ENCODE peak calls at places on chromosomes 6 and 20, in five cellular contexts. T is AG10803, R is activated B cell treated with CpG ODN at 0.5 μM for 24 hours, A is neural crest cell, B is mucosa of descending colon. I is an unnamed sample.

GRCh38 chr20:20076297-20077065 is 24.1 kb downstream of the CFAP61 start:
- DNase-seq in R (no peak), T (peak), A (no peak), B (no peak), I (no peak)

GRCh38 chr6:72348926-72349325 is 272.9 kb upstream of the KCNQ5 start:
- DNase-seq in B (no peak), A (no peak), R (no peak), T (peak), I (no peak)

GRCh38 chr6:101167638-101168037 is 225.9 kb upstream of the GRIK2 start:
- DNase-seq in T (no peak), R (no peak), B (peak), A (no peak), I (no peak)

GRCh38 chr6:137233561-137234504 is 14.6 kb upstream of the IFNGR1 start:
- DNase-seq in A (no peak), R (no peak), B (no peak), T (peak), I (no peak)

GRCh38 chr6:16481680-16482079 is 243.3 kb downstream of the GMPR start:
- DNase-seq in T (no peak), A (no peak), B (no peak), R (no peak), I (no peak)

GRCh38 chr6:107314644-107315043 is 144.7 kb downstream of the PDSS2 start:
- DNase-seq in T (no peak), R (no peak), A (no peak), B (no peak), I (no peak)

GRCh38 chr20:14885661-14886060 is 548.2 kb upstream of the FLRT3 start:
- DNase-seq in T (no peak), B (no peak), A (no peak), R (no peak), I (no peak)

GRCh38 chr20:33899106-33899505 is 88.0 kb downstream of the CHMP4B start:
- DNase-seq in A (no peak), T (no peak), B (no peak), R (no peak), I (no peak)

GRCh38 chr6:7106752-7107577 is 796 bp upstream of the RREB1 start:
- DNase-seq in T (no peak), R (peak), A (peak), B (peak), I (no peak)

GRCh38 chr6:6678811-6679210 is 90.3 kb downstream of the LY86 start:
- DNase-seq in R (no peak), B (no peak), T (no peak), A (no peak), I (no peak)

GRCh38 chr6:26555505-26556262 is 17.5 kb downstream of the HMGN4 start:
- DNase-seq in T (no peak), A (no peak), B (no peak), R (no peak), I (no peak)

GRCh38 chr20:44746367-44747165 is 901 bp downstream of the KCNK15 start:
- DNase-seq in T (no peak), B (no peak), A (no peak), R (no peak), I (no peak)

GRCh38 chr6:14066782-14067406 is 50.7 kb upstream of the CD83 start:
- DNase-seq in T (peak), A (no peak), B (no peak), R (no peak), I (no peak)

GRCh38 chr20:61765871-61766654 is 299.6 kb downstream of the TAF4 start:
- DNase-seq in T (no peak), B (no peak), R (no peak), A (no peak), I (no peak)

GRCh38 chr6:1667012-1667804 is 57.5 kb downstream of the FOXC1 start:
- DNase-seq in T (peak), B (no peak), R (no peak), A (no peak), I (no peak)

GRCh38 chr20:53872081-53872541 is 198.3 kb downstream of the BCAS1 start:
- DNase-seq in T (peak), B (no peak), R (no peak), A (no peak), I (no peak)

GRCh38 chr6:158038291-158039177 is 56.9 kb downstream of the SYNJ2 start:
- DNase-seq in B (peak), A (no peak), T (no peak), R (no peak), I (no peak)

GRCh38 chr20:25178563-25179438 is 16.7 kb upstream of the ENTPD6 start:
- DNase-seq in A (no peak), R (no peak), T (peak), B (no peak), I (no peak)

GRCh38 chr6:139597781-139598368 is 223.4 kb upstream of the CITED2 start:
- DNase-seq in R (no peak), A (no peak), T (peak), B (peak), I (no peak)

GRCh38 chr6:53731906-53732636 is 62.7 kb upstream of the LRRC1 start:
- DNase-seq in R (no peak), T (no peak), B (no peak), A (no peak), I (no peak)

GRCh38 chr6:149264629-149265028 is 52.9 kb upstream of the TAB2 start:
- DNase-seq in R (no peak), T (no peak), B (no peak), A (no peak), I (no peak)

GRCh38 chr20:48841861-48842529 is 14.2 kb upstream of the PREX1 start:
- DNase-seq in T (peak), R (no peak), A (no peak), B (no peak), I (no peak)

GRCh38 chr6:32931211-32931610 is 9.6 kb downstream of the HLA-DMB start:
- DNase-seq in R (no peak), A (no peak), B (no peak), T (no peak), I (no peak)

GRCh38 chr6:99588618-99589289 is 17.9 kb upstream of the PRDM13 start:
- DNase-seq in T (peak), A (peak), R (peak), B (peak), I (no peak)

GRCh38 chr20:38434310-38434741 is 802 bp downstream of the SNHG17 start:
- DNase-seq in R (peak), T (no peak), B (peak), A (no peak), I (no peak)

GRCh38 chr6:150209415-150209814 is 66.6 kb downstream of the PPP1R14C start:
- DNase-seq in A (no peak), T (no peak), R (no peak), B (no peak), I (no peak)

GRCh38 chr6:47366335-47366879 is 56.7 kb upstream of the TNFRSF21 start:
- DNase-seq in A (no peak), T (no peak), B (no peak), R (no peak), I (no peak)

GRCh38 chr20:38353298-38353697 is 7.0 kb downstream of the LBP start:
- DNase-seq in R (no peak), T (no peak), A (no peak), B (no peak), I (no peak)

GRCh38 chr6:157047951-157048350 is 270.8 kb downstream of the ARID1B start:
- DNase-seq in R (no peak), B (no peak), A (no peak), T (peak), I (no peak)

GRCh38 chr6:122832515-122833228 is 43.6 kb downstream of the SMPDL3A start:
- DNase-seq in A (no peak), B (no peak), R (no peak), T (no peak), I (no peak)

GRCh38 chr6:109075934-109076333 is 18.7 kb downstream of the SESN1 start:
- DNase-seq in T (peak), A (no peak), B (no peak), R (no peak), I (no peak)

GRCh38 chr6:170005680-170006470 is 254.5 kb downstream of the ERMARD start:
- DNase-seq in R (no peak), T (no peak), B (no peak), A (no peak), I (no peak)

GRCh38 chr6:21263531-21264287 is 329.8 kb upstream of the SOX4 start:
- DNase-seq in R (no peak), A (no peak), B (no peak), T (peak), I (no peak)

DNA sequence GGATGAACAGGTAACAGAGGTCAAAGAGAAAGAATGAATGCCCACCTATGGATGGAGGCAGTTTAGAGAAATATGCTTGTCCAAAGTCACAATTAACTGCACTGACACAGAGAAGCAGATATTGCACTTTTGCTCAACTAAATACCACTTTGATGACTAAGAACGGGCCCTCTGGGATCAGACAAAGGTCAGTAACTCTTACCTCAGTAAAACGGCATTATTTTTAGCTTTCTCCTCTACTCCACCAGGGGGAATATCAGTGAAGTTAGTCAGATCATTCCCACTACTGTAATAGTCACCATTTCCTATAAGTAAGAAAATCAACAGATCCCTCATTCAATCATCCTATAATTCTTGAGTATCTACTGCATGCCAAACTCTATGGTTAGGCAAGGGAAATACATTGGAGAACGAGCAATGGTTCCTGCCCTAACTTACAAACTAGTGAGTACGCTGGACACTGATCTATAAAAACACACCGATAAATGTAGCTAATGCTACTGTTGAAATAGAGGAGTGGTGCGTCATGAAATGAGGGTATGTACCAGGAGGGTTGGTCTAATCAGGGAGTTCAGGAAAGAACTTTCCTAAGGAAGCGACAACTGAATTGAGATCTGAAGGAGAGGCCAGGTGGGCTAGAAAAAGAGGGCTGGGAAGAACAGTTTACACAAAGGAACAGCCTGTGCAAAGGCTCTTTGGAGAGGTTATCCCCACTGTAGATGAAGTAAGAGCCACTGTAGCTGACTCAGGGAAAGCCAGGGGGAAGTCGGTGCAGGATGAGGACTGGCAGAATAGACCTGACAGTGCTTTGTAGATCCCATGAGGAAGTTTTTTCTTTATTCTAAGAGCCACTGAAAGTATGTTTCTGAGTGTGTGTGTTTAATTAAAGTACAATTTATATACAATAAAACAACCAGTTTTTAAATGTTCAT is 9.2 kb downstream of the ECI2 start:
- DNase-seq in A (no peak), R (no peak), B (no peak), T (peak), I (no peak)
- TF ChIP-seq CTCF in A (peak), R (no peak), B (no peak), T (peak), I (no peak)

DNA sequence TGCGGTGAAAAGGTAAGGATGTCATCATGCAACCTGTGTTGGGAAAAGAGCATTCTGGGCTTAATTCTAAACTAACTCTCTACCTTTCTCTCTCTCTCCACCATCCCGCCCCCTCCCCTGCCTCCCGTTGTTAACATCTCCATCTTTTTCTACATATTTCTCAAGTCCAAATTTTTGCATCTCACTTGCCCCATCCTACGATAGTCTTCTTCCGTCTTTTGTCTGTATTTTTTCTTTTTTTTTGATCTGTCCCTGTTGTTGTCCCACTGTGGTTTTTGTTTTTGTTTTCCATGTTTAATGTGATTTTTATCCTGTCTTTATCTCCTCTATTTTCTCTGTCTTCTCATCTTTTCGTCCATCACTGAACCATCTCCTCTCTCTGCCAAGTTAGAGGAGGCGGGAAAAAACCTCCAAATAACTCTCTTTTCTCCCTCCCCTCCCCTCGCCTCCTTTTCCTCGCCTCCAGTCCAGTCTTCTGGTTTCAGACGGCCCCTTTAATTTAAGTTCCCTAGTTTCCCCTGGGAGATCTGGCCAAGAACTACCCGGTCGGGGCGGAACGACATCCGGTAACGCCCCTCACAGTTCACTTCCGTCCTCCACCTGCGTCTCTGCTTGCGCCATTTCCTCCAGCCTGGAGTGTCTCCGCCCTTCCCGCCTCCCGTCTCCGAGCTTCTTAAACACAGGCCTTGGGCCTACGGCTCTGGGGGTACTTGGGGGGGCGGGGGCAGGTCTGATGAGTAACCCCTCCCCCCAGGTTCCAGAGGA is at the start of gene NFKBIL1:
- DNase-seq in B (peak), R (peak), A (peak), T (peak), I (peak)
- TF ChIP-seq CTCF in B (no peak), R (no peak), A (peak), T (no peak), I (no peak)

GRCh38 chr6:165939047-165939446 is 228.6 kb downstream of the TBXT start:
- DNase-seq in T (no peak), A (no peak), B (no peak), R (no peak), I (no peak)
- TF ChIP-seq CTCF in T (no peak), A (no peak), B (no peak), R (no peak), I (no peak)

DNA sequence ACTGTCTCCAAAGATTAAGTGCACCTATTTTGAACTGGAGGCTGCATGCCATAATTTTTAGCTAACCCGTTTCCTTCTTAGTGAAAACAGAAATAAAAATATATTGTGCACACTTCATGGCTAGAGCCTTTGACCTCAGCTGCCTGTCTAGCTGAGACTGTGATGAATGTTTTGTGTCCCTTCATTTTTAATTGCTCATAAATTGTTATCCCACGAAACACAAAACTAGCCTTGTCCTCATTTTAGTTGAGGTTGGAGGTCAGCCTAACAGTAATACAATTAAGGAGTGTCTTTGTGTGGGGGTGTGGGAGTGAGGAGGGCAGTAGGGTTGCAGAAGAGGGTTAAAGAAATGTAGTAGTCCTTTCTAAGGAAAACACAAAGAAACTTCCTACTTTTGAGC is 336.0 kb upstream of the POU3F2 start:
- DNase-seq in T (no peak), A (no peak), B (no peak), R (no peak), I (no peak)
- TF ChIP-seq CTCF in T (no peak), A (no peak), B (no peak), R (no peak), I (no peak)

I was measured in mesothelial cell of epicardium.